ENCODE peak calls at places on chromosomes 4 and X, in ten cellular contexts. V is transverse colon, J is breast epithelium, K is mesendoderm, H is fibroblast of lung, B is gastrocnemius medialis, E is cardiac muscle cell, Z is heart left ventricle, R is heart right ventricle, A is upper lobe of right lung. P is an unnamed sample.

GRCh38 chr4:99998062-99998880 is 48.2 kb upstream of the H2AZ1 start:
- DNase-seq in A (no peak), Z (no peak), B (no peak), H (peak; percentile 59), K (peak; percentile 33), R (no peak), J (no peak), E (peak; percentile 17), V (no peak), P (no peak)

GRCh38 chrX:55098691-55099090 is 9.9 kb downstream of the PAGE2 start:
- DNase-seq in A (no peak), Z (no peak), B (no peak), K (no peak), V (no peak), E (no peak), H (no peak), J (no peak), R (no peak), P (no peak)

GRCh38 chrX:39850630-39851152 is 247.1 kb downstream of the BCOR start:
- DNase-seq in A (no peak), E (no peak), Z (no peak), R (no peak), B (no peak), K (peak; percentile 82), V (no peak), H (peak; percentile 33), J (no peak), P (no peak)

GRCh38 chr4:127574643-127575042 is 58.1 kb upstream of the INTU start:
- DNase-seq in R (no peak), A (no peak), Z (no peak), V (no peak), H (no peak), B (no peak), J (no peak), E (no peak), K (peak; percentile 33), P (no peak)

GRCh38 chr4:172892300-172892699 is 276.3 kb upstream of the GALNT7 start:
- DNase-seq in J (no peak), A (no peak), H (peak; percentile 13), B (no peak), Z (no peak), K (peak; percentile 56), V (no peak), E (no peak), R (no peak), P (no peak)

GRCh38 chrX:116238093-116238492 is 67.5 kb downstream of the AGTR2 start:
- DNase-seq in H (no peak), J (no peak), V (no peak), E (no peak), A (no peak), K (no peak), Z (no peak), B (no peak), R (no peak), P (no peak)

GRCh38 chrX:40299502-40300118 is 201.9 kb upstream of the BCOR start:
- DNase-seq in J (no peak), R (no peak), B (no peak), Z (no peak), V (no peak), H (no peak), A (no peak), K (no peak), E (no peak), P (no peak)

GRCh38 chrX:150449313-150449712 is 86.2 kb downstream of the MAMLD1 start:
- DNase-seq in Z (no peak), J (no peak), E (no peak), A (no peak), V (no peak), B (no peak), K (no peak), R (no peak), H (no peak), P (no peak)

DNA sequence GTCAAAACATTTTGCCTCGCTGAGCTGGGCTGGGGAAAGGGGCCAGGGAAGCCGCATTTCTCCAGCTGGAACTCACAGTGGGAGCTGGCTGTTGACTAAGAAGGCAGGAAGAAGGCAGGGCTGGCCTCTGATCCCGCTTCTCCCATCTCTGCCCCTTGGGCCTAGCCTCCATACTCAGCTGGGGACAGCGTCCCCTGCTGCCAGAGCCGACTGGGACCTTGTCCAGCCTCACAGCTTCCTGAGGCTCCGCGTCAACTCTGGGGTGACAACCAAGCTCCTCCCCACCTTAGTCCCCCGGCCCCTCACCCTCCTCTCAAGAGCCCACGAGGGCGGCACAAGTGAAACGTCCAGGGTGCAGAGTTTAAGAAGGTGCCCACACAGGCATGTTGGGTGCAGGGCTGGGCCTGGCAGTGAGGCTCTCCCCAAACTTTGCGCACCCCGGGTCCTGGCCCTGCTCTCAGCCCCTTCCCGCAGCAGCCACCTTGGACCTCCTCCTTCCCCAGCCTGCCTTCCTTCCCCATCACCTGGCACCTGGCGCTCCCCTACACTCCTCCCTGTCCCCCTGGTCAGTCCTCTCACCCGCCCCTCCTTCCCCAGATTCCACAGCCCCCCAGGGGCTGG is 100.8 kb downstream of the PSAPL1 start:
- DNase-seq in E (no peak), A (no peak), H (no peak), J (no peak), Z (peak; percentile 21), V (no peak), R (no peak), B (no peak), K (no peak), P (no peak)
- H3K27ac ChIP-seq in E (no peak overlapping the region), A (no peak overlapping the region), H (no peak overlapping the region), J (no peak overlapping the region), Z (no peak overlapping the region), V (no peak overlapping the region), R (no peak overlapping the region), B (no peak overlapping the region), K (no peak overlapping the region), P (no peak overlapping the region)

GRCh38 chr4:118821590-118822293 is 14.2 kb downstream of the SEC24D start:
- DNase-seq in R (no peak), Z (no peak), E (no peak), K (no peak), B (no peak), J (no peak), A (no peak), H (no peak), V (no peak), P (no peak)

GRCh38 chr4:118825799-118826198 is 10.1 kb downstream of the SEC24D start:
- DNase-seq in K (no peak), A (no peak), J (no peak), B (no peak), H (no peak), E (no peak), Z (no peak), V (no peak), R (no peak), P (no peak)

GRCh38 chr4:118823471-118823870 is 12.5 kb downstream of the SEC24D start:
- DNase-seq in V (peak; percentile 47), E (no peak), Z (no peak), H (no peak), R (no peak), A (no peak), B (no peak), J (peak; percentile 69), K (no peak), P (peak; percentile 45)

GRCh38 chr4:118826723-118827444 is 9.0 kb downstream of the SEC24D start:
- DNase-seq in K (peak; percentile 36), Z (no peak), V (no peak), J (no peak), H (no peak), E (no peak), B (no peak), R (no peak), A (no peak), P (no peak)

GRCh38 chr4:118824141-118824540 is 11.8 kb downstream of the SEC24D start:
- DNase-seq in B (no peak), V (no peak), R (no peak), K (no peak), E (no peak), Z (no peak), H (no peak), J (no peak), A (no peak), P (no peak)
- H3K36me3 ChIP-seq in B (no peaks in the 10 kb centered on the region), V (no peaks in the 10 kb centered on the region), R (peaks cover 26% of the 10 kb centered on the region), K (peaks cover 6% of the 10 kb centered on the region), E (peaks cover 21% of the 10 kb centered on the region), Z (no peaks in the 10 kb centered on the region), H (peaks cover 16% of the 10 kb centered on the region), J (no peaks in the 10 kb centered on the region), A (peaks cover 28% of the 10 kb centered on the region), P (peaks cover 32% of the 10 kb centered on the region)

GRCh38 chrX:71871367-71871766 is 39.3 kb upstream of the NHSL2 start:
- DNase-seq in R (no peak), V (no peak), Z (no peak), J (no peak), B (no peak), K (peak; percentile 45), E (no peak), A (no peak), H (no peak), P (no peak)

GRCh38 chrX:71870337-71871098 is 40.1 kb upstream of the NHSL2 start:
- DNase-seq in H (no peak), V (no peak), J (no peak), Z (no peak), E (peak; percentile 44), A (no peak), B (no peak), R (no peak), K (peak; percentile 80), P (no peak)

GRCh38 chrX:71867680-71868079 is 43.0 kb upstream of the NHSL2 start:
- DNase-seq in J (no peak), B (no peak), V (no peak), Z (no peak), H (no peak), A (no peak), E (no peak), R (no peak), K (no peak), P (no peak)

GRCh38 chrX:71873459-71873833 is 37.2 kb upstream of the NHSL2 start:
- DNase-seq in J (no peak), R (no peak), A (no peak), B (no peak), E (no peak), H (no peak), Z (no peak), K (no peak), V (no peak), P (no peak)

GRCh38 chrX:71872542-71873458 is 37.8 kb upstream of the NHSL2 start:
- DNase-seq in V (no peak), J (no peak), E (no peak), R (no peak), H (no peak), B (no peak), A (no peak), Z (no peak), K (no peak), P (no peak)
- H3K4me3 ChIP-seq in V (no peak overlapping the region), J (no peak overlapping the region), E (no peak overlapping the region), R (no peak overlapping the region), H (no peak overlapping the region), B (no peak overlapping the region), A (no peak overlapping the region), Z (no peak overlapping the region), K (no peak overlapping the region), P (no peak overlapping the region)

DNA sequence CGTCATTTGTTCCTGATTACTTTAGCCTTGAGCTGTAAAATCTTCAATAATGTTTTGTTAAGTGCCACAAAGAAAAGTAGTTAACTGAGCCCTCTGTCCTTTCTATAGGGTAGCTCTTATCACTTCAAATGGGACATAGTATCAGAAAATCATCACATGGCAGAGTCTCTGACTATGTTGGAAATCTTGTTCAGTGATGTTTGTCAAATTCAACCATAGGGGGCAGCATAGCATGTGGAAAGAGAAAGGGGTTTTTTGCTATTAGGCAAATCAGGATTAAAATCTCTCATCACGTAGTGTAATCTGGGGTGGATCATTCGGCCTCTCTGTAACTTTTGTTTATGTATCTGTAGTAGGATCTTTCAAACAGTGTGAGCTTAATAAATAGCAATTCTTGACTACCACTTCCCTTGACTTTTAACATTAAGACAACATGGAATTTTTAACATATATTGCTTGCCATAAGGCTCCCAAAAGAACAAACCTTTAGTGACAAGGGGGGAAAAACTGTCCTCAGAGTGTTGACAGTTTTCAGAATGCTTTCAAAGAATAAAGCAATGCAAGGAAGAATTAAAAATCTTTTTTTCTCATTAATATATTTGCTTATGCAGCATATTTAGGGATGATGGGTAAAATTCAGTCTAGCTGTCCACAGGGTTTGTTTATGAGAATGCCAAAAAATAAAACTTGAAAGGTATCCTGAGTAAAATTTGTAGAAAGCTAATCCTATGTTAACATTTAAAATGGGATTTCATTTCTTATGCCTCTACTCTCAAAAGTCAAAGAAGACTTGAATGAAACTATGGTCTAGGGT is 127.2 kb downstream of the FBXW7 start:
- DNase-seq in E (peak; percentile 49), H (peak; percentile 45), B (no peak), V (no peak), K (peak; percentile 67), Z (no peak), J (no peak), R (no peak), A (no peak), P (no peak)
- H3K27ac ChIP-seq in E (no peak overlapping the region), H (no peak overlapping the region), B (no peak overlapping the region), V (no peak overlapping the region), K (no peak overlapping the region), Z (no peak overlapping the region), J (no peak overlapping the region), R (no peak overlapping the region), A (no peak overlapping the region), P (no peak overlapping the region)

P was measured in esophagus muscularis mucosa.